ENCODE peak calls at places on chromosome X, in five cellular contexts. B is Kasumi-1, W is T47D, P is G401, K is psoas muscle. A is an unnamed sample.
A peak's percentile ranks its signal among the peaks of the same experiment; 100 is the strongest.

GRCh38 chrX:46788902-46789301 is 30.0 kb upstream of the SLC9A7 start:
- DNase-seq in B (no peak), W (no peak), P (no peak), K (no peak), A (no peak)

GRCh38 chrX:72025236-72025770 is 106.4 kb downstream of the RTL5 start:
- DNase-seq in B (no peak), W (no peak), P (no peak), K (no peak), A (no peak)

GRCh38 chrX:118847676-118848075 is 24.1 kb downstream of the ZCCHC12 start:
- DNase-seq in B (peak; percentile 57), W (no peak), P (peak; percentile 82), K (no peak), A (peak; percentile 74)

GRCh38 chrX:131477498-131477897 is 66.4 kb upstream of the OR13H1 start:
- DNase-seq in B (no peak), W (no peak), P (no peak), K (no peak), A (no peak)

GRCh38 chrX:40550069-40550468 is 30.7 kb upstream of the ATP6AP2 start:
- DNase-seq in B (no peak), W (no peak), P (peak; percentile 91), K (no peak), A (no peak)

GRCh38 chrX:139759637-139760036 is 51.7 kb upstream of the MCF2 start:
- DNase-seq in B (peak; percentile 16), W (no peak), P (peak; percentile 19), K (no peak), A (peak; percentile 28)

GRCh38 chrX:35442421-35442820 is 355.7 kb upstream of the MAGEB16 start:
- DNase-seq in B (no peak), W (no peak), P (no peak), K (no peak), A (no peak)

GRCh38 chrX:93874554-93874953 is 200.5 kb downstream of the FAM133A start:
- DNase-seq in B (peak; percentile 24), W (no peak), P (no peak), K (no peak), A (peak; percentile 16)

GRCh38 chrX:65652098-65652497 is 15.4 kb upstream of the MSN start:
- DNase-seq in B (no peak), W (no peak), P (no peak), K (no peak), A (no peak)

GRCh38 chrX:73214366-73215094 is at the start of gene NAP1L2:
- DNase-seq in B (no peak), W (peak; percentile 1), P (peak; percentile 95), K (peak; percentile 46), A (peak; percentile 79)